ENCODE peak calls at places on chromosome 18, in nine cellular contexts. S is SW480, L is GM04504, R is hepatocyte, A is NCI-H1105, F is left cardiac atrium, O is T-helper 2 cell, D is right cardiac atrium, M is SK-N-SH. X is an unnamed sample.

GRCh38 chr18:54162431-54162830 is 62.0 kb downstream of the MBD2 start:
- DNase-seq in O (no peak), L (peak), D (no peak), M (no peak), S (no peak), A (no peak), F (no peak), R (no peak), X (peak)

GRCh38 chr18:55861266-55861665 is 273.3 kb upstream of the TCF4 start:
- DNase-seq in F (no peak), A (no peak), M (no peak), D (no peak), R (peak), O (no peak), L (no peak), S (peak), X (peak)

GRCh38 chr18:36035253-36035652 is 32.1 kb downstream of the RPRD1A start:
- DNase-seq in D (no peak), A (peak), M (peak), F (no peak), O (no peak), L (no peak), R (no peak), S (no peak), X (no peak)

GRCh38 chr18:21117385-21118135 is 5.9 kb upstream of the ROCK1 start:
- DNase-seq in M (no peak), R (peak), O (no peak), A (no peak), F (no peak), S (no peak), D (no peak), L (peak), X (peak)

GRCh38 chr18:63970803-63971191 is 916 bp downstream of the SERPINB8 start:
- DNase-seq in A (no peak), D (peak), M (no peak), S (peak), R (peak), F (peak), O (no peak), L (no peak), X (peak)

GRCh38 chr18:36578871-36579270 is 249.9 kb downstream of the TPGS2 start:
- DNase-seq in A (no peak), R (no peak), M (peak), F (no peak), O (no peak), L (peak), D (no peak), S (no peak), X (no peak)

GRCh38 chr18:74630804-74631203 is 33.1 kb downstream of the ZNF407 start:
- DNase-seq in L (no peak), S (no peak), O (no peak), R (no peak), M (no peak), F (no peak), A (no peak), D (no peak), X (no peak)

GRCh38 chr18:49934457-49934856 is 121.1 kb upstream of the ACAA2 start:
- DNase-seq in F (no peak), O (no peak), M (no peak), A (no peak), L (no peak), R (no peak), S (no peak), D (no peak), X (no peak)

GRCh38 chr18:48622911-48623431 is 84.1 kb downstream of the CTIF start:
- DNase-seq in M (no peak), S (no peak), A (no peak), D (no peak), O (no peak), L (no peak), R (no peak), F (no peak), X (peak)

GRCh38 chr18:38709122-38709521 is 1143.5 kb upstream of the CELF4 start:
- DNase-seq in F (no peak), M (no peak), A (no peak), O (no peak), D (no peak), S (no peak), L (no peak), R (no peak), X (no peak)